ENCODE peak calls at places on chromosomes 1 and 21, in seven cellular contexts. G is PC-9; V is tibial artery; S is CD8-positive, alpha-beta memory T cell; T is GM23248; W is fibroblast of lung; P is prostate gland. Y is an unnamed sample. For H3K4me1, the result is how much of the 10 kb centered on the place peaks cover.

GRCh38 chr1:227635596-227635995 is 72.2 kb downstream of the ZNF678 start:
- DNase-seq in G (no peak), V (no peak), S (no peak), T (no peak), W (no peak), P (no peak), Y (no peak)

GRCh38 chr1:34685225-34685624 is 69.6 kb upstream of the GJB5 start:
- DNase-seq in G (no peak), V (no peak), S (no peak), T (no peak), W (no peak), P (no peak), Y (no peak)

GRCh38 chr1:164725401-164725800 is 166.4 kb downstream of the PBX1 start:
- DNase-seq in G (no peak), V (no peak), S (no peak), T (peak), W (no peak), P (no peak), Y (no peak)

GRCh38 chr1:233107130-233107529 is 156.7 kb downstream of the NTPCR start:
- DNase-seq in G (no peak), V (no peak), S (no peak), T (peak), W (no peak), P (no peak), Y (no peak)

GRCh38 chr1:8396912-8397406 is 79.0 kb downstream of the SLC45A1 start:
- DNase-seq in G (no peak), V (peak), S (no peak), T (peak), W (peak), P (no peak), Y (peak)

GRCh38 chr1:163085041-163085903 is 16.1 kb downstream of the RGS4 start:
- DNase-seq in G (no peak), V (peak), S (no peak), T (peak), W (peak), P (no peak), Y (no peak)

GRCh38 chr1:247440001-247440620 is 17.8 kb downstream of the OR2B11 start:
- DNase-seq in G (no peak), V (no peak), S (no peak), T (no peak), W (no peak), P (no peak), Y (no peak)

GRCh38 chr1:214316597-214316996 is 35.6 kb downstream of the SMYD2 start:
- DNase-seq in G (peak), V (no peak), S (no peak), T (peak), W (peak), P (no peak), Y (no peak)

GRCh38 chr1:1162597-1163537 is 10.8 kb upstream of the TTLL10 start:
- DNase-seq in G (peak), V (no peak), S (no peak), T (no peak), W (no peak), P (peak), Y (no peak)

GRCh38 chr1:26786437-26787380 is 1.0 kb upstream of the PIGV start:
- DNase-seq in G (peak), V (peak), S (no peak), T (peak), W (peak), P (peak), Y (peak)

GRCh38 chr1:227776277-227776676 is 39.2 kb upstream of the PRSS38 start:
- DNase-seq in G (peak), V (peak), S (no peak), T (peak), W (peak), P (no peak), Y (peak)

GRCh38 chr1:1088801-1089680 is 14.9 kb upstream of the RNF223 start:
- DNase-seq in G (no peak), V (peak), S (no peak), T (no peak), W (no peak), P (no peak), Y (no peak)

GRCh38 chr1:70146488-70146887 is 58.9 kb downstream of the LRRC40 start:
- DNase-seq in G (no peak), V (no peak), S (no peak), T (peak), W (peak), P (no peak), Y (no peak)

GRCh38 chr1:68057050-68057449 is 6.6 kb upstream of the DIRAS3 start:
- DNase-seq in G (no peak), V (no peak), S (no peak), T (no peak), W (no peak), P (no peak), Y (no peak)

GRCh38 chr1:221317537-221317936 is 424.4 kb downstream of the DUSP10 start:
- DNase-seq in G (no peak), V (no peak), S (no peak), T (no peak), W (no peak), P (no peak), Y (no peak)

GRCh38 chr1:176073524-176074157 is 133.4 kb downstream of the COP1 start:
- DNase-seq in G (peak), V (no peak), S (peak), T (peak), W (peak), P (peak), Y (peak)

GRCh38 chr1:240320645-240321044 is 229.0 kb downstream of the FMN2 start:
- DNase-seq in G (no peak), V (no peak), S (no peak), T (no peak), W (peak), P (no peak), Y (no peak)

GRCh38 chr1:54989473-54989872 is 9.0 kb downstream of the TMEM61 start:
- DNase-seq in G (peak), V (no peak), S (no peak), T (no peak), W (no peak), P (no peak), Y (peak)

GRCh38 chr1:201383647-201384405 is 6.3 kb upstream of the TNNT2 start:
- DNase-seq in G (peak), V (no peak), S (no peak), T (peak), W (peak), P (no peak), Y (peak)

GRCh38 chr1:191963286-191963685 is 195.0 kb upstream of the RGS18 start:
- DNase-seq in G (no peak), V (no peak), S (no peak), T (no peak), W (peak), P (no peak), Y (peak)

GRCh38 chr1:52911541-52911940 is 10.0 kb downstream of the ECHDC2 start:
- DNase-seq in G (no peak), V (no peak), S (no peak), T (no peak), W (no peak), P (no peak), Y (peak)

GRCh38 chr1:24364975-24365678 is 46.0 kb downstream of the GRHL3 start:
- DNase-seq in G (peak), V (no peak), S (no peak), T (peak), W (peak), P (no peak), Y (peak)

GRCh38 chr1:26705788-26706237 is 10.0 kb downstream of the ARID1A start:
- DNase-seq in G (peak), V (no peak), S (no peak), T (peak), W (peak), P (peak), Y (peak)

GRCh38 chr1:39625462-39626273 is 13.8 kb downstream of the HEYL start:
- DNase-seq in G (no peak), V (peak), S (no peak), T (peak), W (peak), P (no peak), Y (no peak)

GRCh38 chr1:64822621-64823020 is 77.7 kb downstream of the RAVER2 start:
- DNase-seq in G (no peak), V (no peak), S (no peak), T (peak), W (peak), P (no peak), Y (no peak)

GRCh38 chr1:202205523-202206190 is 12.1 kb downstream of the LGR6 start:
- DNase-seq in G (no peak), V (no peak), S (no peak), T (no peak), W (no peak), P (no peak), Y (no peak)

GRCh38 chr1:54266195-54266594 is 66.2 kb downstream of the MRPL37 start:
- DNase-seq in G (no peak), V (no peak), S (no peak), T (no peak), W (no peak), P (no peak), Y (no peak)

GRCh38 chr1:25194576-25195020 is 37.7 kb downstream of the SYF2 start:
- DNase-seq in G (no peak), V (no peak), S (no peak), T (no peak), W (peak), P (peak), Y (no peak)

GRCh38 chr1:29236993-29237905 is 927 bp downstream of the PTPRU start:
- DNase-seq in G (peak), V (peak), S (peak), T (peak), W (peak), P (peak), Y (no peak)

GRCh38 chr1:232377494-232377770 is 252.5 kb downstream of the SIPA1L2 start:
- DNase-seq in G (no peak), V (no peak), S (no peak), T (peak), W (peak), P (no peak), Y (no peak)

GRCh38 chr1:156419863-156420208 is 50.8 kb downstream of the RHBG start:
- DNase-seq in G (peak), V (no peak), S (peak), T (no peak), W (no peak), P (no peak), Y (no peak)

GRCh38 chr1:178093958-178094751 is at the start of gene RASAL2:
- DNase-seq in G (peak), V (peak), S (no peak), T (peak), W (peak), P (peak), Y (peak)

GRCh38 chr21:17769049-17769845 is 49.9 kb downstream of the C21orf91 start:
- DNase-seq in G (no peak), V (no peak), S (no peak), T (peak), W (no peak), P (no peak), Y (no peak)

GRCh38 chr1:244815600-244816099 is 19.8 kb upstream of the COX20 start:
- DNase-seq in G (no peak), V (peak), S (no peak), T (no peak), W (peak), P (no peak), Y (no peak)

GRCh38 chr1:234977891-234978396 is 150.7 kb downstream of the TOMM20 start:
- DNase-seq in G (no peak), V (no peak), S (no peak), T (no peak), W (no peak), P (no peak), Y (peak)

GRCh38 chr1:243473281-243474210 is 217.7 kb downstream of the SDCCAG8 start:
- DNase-seq in G (no peak), V (no peak), S (no peak), T (peak), W (peak), P (no peak), Y (no peak)

GRCh38 chr1:81543764-81544163 is 257.0 kb upstream of the ADGRL2 start:
- DNase-seq in G (no peak), V (no peak), S (no peak), T (no peak), W (no peak), P (no peak), Y (no peak)

DNA sequence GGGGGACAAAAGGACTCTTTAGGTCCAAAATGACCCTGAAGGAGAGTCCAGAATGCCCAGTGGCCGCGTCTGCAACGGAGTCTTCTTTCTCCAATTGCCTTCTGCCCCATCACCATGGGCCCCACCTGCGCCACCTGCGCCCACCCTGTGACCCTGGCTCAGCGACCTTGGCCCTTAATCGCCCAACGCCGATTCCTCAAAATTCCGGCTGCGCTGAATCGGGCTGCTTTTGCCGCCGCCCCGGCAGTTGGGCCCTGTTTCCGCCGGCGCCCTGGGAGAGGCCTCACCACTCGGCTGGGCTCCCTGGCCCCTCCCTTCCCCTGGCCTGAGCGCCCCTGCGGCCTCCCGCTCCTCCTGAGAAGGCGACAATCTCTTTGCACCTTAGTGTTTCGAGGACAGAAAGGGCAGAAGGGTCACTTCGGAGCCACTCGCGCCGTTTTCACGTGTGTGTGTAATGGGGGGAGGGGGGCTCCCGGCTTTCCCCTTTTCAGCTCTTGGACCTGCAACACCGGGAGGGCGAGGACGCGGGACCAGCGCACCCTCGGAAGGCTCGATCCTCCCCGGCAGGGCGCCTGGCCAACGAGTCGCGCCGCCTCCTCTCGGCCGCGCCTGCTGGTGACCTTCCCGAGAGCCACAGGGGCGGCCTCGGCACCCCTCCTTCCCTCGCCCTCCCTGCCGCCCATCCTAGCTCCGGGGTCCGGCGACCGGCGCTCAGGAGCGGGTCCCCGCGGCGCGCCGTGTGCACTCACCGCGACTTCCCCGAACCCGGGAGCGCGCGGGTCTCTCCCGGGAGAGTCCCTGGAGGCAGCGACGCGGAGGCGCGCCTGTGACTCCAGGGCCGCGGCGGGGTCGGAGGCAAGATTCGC is 522 bp upstream of the SIM2 start:
- DNase-seq in G (peak), V (no peak), S (no peak), T (no peak), W (no peak), P (no peak), Y (no peak)
- H3K4me1 ChIP-seq in G (under half), V (half or more), S (under half), T (under half), W (under half), P (under half), Y (under half)

DNA sequence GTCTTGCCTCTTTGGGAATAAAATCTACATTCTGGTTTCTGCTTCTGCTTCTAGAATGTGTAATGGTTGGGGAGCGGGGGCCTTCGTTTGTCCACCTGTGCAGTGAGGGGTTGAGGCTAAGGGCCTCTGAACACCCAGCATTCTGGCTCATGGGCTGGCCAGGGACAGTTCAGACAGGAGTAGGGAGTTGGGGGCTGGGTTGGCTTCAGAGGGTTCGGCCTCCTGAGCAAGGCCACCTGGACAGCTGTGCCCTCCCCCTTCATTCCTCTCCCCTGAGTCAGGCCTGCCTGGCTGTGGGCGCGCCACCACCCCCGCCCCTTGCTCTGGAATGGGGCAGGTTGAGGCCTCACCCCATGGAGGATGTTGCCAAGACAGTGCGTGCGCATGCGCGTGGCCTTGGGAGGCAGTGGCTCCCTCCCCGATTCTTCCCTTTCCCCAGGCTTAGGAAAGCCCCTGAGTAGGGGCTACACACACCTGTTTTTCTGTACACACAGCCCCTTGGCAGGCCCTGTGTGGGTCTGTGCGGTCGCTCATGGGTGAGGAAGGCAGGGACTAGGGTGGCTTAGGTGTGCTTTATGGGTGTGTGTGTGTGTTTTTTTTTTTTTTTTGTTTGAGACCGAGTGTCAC is 57.0 kb downstream of the YARS1 start:
- DNase-seq in G (peak), V (no peak), S (no peak), T (no peak), W (peak), P (peak), Y (peak)
- H3K4me1 ChIP-seq in G (half or more), V (under half), S (under half), T (under half), W (under half), P (under half), Y (under half)

GRCh38 chr1:110240476-110241210 is 30.5 kb downstream of the KCNC4 start:
- DNase-seq in G (no peak), V (no peak), S (no peak), T (no peak), W (no peak), P (no peak), Y (peak)

GRCh38 chr1:110242062-110242461 is 31.9 kb downstream of the KCNC4 start:
- DNase-seq in G (no peak), V (no peak), S (no peak), T (no peak), W (no peak), P (no peak), Y (no peak)

GRCh38 chr1:110243146-110243545 is 33.0 kb downstream of the KCNC4 start:
- DNase-seq in G (no peak), V (no peak), S (no peak), T (no peak), W (no peak), P (no peak), Y (no peak)

GRCh38 chr1:110242731-110243130 is 32.6 kb downstream of the KCNC4 start:
- DNase-seq in G (no peak), V (no peak), S (no peak), T (no peak), W (no peak), P (no peak), Y (no peak)

DNA sequence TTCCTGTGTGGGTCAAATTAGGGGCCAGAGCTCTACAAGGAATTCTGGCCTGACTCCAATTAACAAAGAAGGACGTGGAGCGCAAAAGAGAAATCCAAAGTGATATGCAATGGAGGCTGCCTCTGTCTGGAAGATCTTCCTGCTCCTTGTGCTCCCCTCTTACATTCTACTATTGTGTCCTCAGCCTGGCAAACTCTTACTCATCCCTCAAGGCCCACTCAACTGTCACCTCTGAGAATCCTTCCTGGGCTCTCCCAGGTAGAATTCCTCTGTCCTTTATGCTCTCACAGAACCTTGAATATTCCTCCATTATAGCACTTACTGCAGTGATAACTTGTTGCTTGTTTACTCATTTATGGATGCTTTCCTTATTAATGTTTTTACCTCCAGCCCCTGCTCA is 31.4 kb downstream of the KCNC4 start:
- DNase-seq in G (no peak), V (no peak), S (no peak), T (no peak), W (no peak), P (no peak), Y (no peak)
- H3K4me1 ChIP-seq in G (under half), V (under half), S (under half), T (under half), W (under half), P (under half), Y (under half)

GRCh38 chr1:6426972-6427350 is 2.4 kb downstream of the ESPN start:
- DNase-seq in G (no peak), V (no peak), S (no peak), T (no peak), W (no peak), P (no peak), Y (no peak)

GRCh38 chr1:6426321-6426971 is 1.9 kb downstream of the ESPN start:
- DNase-seq in G (no peak), V (no peak), S (no peak), T (no peak), W (no peak), P (no peak), Y (no peak)

GRCh38 chr1:6424619-6425593 is at the start of gene ESPN:
- DNase-seq in G (no peak), V (no peak), S (no peak), T (peak), W (no peak), P (no peak), Y (no peak)

GRCh38 chr1:6424000-6424565 is 493 bp upstream of the ESPN start:
- DNase-seq in G (no peak), V (no peak), S (no peak), T (peak), W (no peak), P (no peak), Y (no peak)

DNA sequence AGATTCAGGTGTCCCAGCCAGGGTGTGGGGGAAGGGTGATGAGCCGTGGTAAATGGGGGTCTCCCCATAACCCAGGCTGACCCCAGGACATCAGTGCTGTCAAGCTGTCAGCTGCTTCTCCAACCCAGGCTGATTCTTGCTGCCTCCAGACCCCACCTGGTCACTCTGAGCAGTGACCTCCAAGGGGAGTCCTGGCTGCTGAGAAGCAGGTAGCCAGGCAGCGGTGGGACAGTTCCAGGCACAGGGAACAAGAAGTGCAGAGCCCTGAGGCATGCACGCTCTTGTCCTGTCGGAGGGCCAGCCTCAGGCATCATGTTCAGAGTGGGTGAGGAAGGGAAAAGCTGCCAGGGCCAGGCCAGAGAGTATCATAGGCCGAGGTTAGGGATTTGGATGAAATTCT is 1.1 kb downstream of the ESPN start:
- DNase-seq in G (no peak), V (no peak), S (no peak), T (no peak), W (no peak), P (no peak), Y (no peak)
- H3K4me1 ChIP-seq in G (under half), V (under half), S (under half), T (under half), W (under half), P (under half), Y (under half)